ENCODE peak calls at places on chromosomes 5 and 9, in four cellular contexts. One of them, this sample, is unnamed.

GRCh38 chr5:123483446-123484077 is 28.4 kb upstream of the CSNK1G3 start:
- DNase-seq in WTC11: no peak
- DNase-seq in HepG2: no peak
- DNase-seq in K562: no peak
- DNase-seq in this sample: no peak

GRCh38 chr9:95100071-95100627 is 217.4 kb downstream of the FANCC start:
- DNase-seq in WTC11: no peak
- DNase-seq in HepG2: no peak
- DNase-seq in K562: no peak
- DNase-seq in this sample: no peak

GRCh38 chr9:111276723-111277122 is 53.3 kb downstream of the OR2K2 start:
- DNase-seq in WTC11: no peak
- DNase-seq in HepG2: no peak
- DNase-seq in K562: no peak
- DNase-seq in this sample: no peak

GRCh38 chr5:167964529-167964928 is 326.9 kb upstream of the WWC1 start:
- DNase-seq in WTC11: no peak
- DNase-seq in HepG2: no peak
- DNase-seq in K562: no peak
- DNase-seq in this sample: no peak

GRCh38 chr9:16039988-16040761 is 487.3 kb downstream of the CCDC171 start:
- DNase-seq in WTC11: peak
- DNase-seq in HepG2: peak
- DNase-seq in K562: no peak
- DNase-seq in this sample: peak

GRCh38 chr9:38682713-38683112 is 37.2 kb downstream of the FAM240B start:
- DNase-seq in WTC11: no peak
- DNase-seq in HepG2: peak
- DNase-seq in K562: peak
- DNase-seq in this sample: peak

GRCh38 chr5:16544607-16545374 is 72.0 kb downstream of the RETREG1 start:
- DNase-seq in WTC11: no peak
- DNase-seq in HepG2: no peak
- DNase-seq in K562: no peak
- DNase-seq in this sample: no peak

GRCh38 chr5:28862137-28862859 is 1823.9 kb upstream of the CDH9 start:
- DNase-seq in WTC11: no peak
- DNase-seq in HepG2: peak
- DNase-seq in K562: no peak
- DNase-seq in this sample: peak

GRCh38 chr5:114185274-114185673 is 176.6 kb upstream of the KCNN2 start:
- DNase-seq in WTC11: peak
- DNase-seq in HepG2: no peak
- DNase-seq in K562: no peak
- DNase-seq in this sample: peak

GRCh38 chr9:93297659-93298497 is 113.9 kb downstream of the WNK2 start:
- DNase-seq in WTC11: peak
- DNase-seq in HepG2: no peak
- DNase-seq in K562: no peak
- DNase-seq in this sample: no peak

GRCh38 chr9:97895695-97896332 is 26.5 kb downstream of the TRMO start:
- DNase-seq in WTC11: peak
- DNase-seq in HepG2: peak
- DNase-seq in K562: peak
- DNase-seq in this sample: peak

GRCh38 chr9:4086119-4087088 is 213.5 kb downstream of the GLIS3 start:
- DNase-seq in WTC11: no peak
- DNase-seq in HepG2: peak
- DNase-seq in K562: no peak
- DNase-seq in this sample: peak

GRCh38 chr5:178421699-178422399 is 168.3 kb downstream of the COL23A1 start:
- DNase-seq in WTC11: no peak
- DNase-seq in HepG2: no peak
- DNase-seq in K562: no peak
- DNase-seq in this sample: no peak

GRCh38 chr5:32504923-32505596 is 60.5 kb upstream of the ZFR start:
- DNase-seq in WTC11: no peak
- DNase-seq in HepG2: no peak
- DNase-seq in K562: peak
- DNase-seq in this sample: no peak

GRCh38 chr9:25716220-25716872 is 38.1 kb upstream of the TUSC1 start:
- DNase-seq in WTC11: peak
- DNase-seq in HepG2: peak
- DNase-seq in K562: no peak
- DNase-seq in this sample: peak

GRCh38 chr9:136404801-136405136 is 4.8 kb upstream of the SNAPC4 start:
- DNase-seq in WTC11: no peak
- DNase-seq in HepG2: no peak
- DNase-seq in K562: no peak
- DNase-seq in this sample: no peak

GRCh38 chr5:174410716-174411512 is 313.5 kb upstream of the MSX2 start:
- DNase-seq in WTC11: no peak
- DNase-seq in HepG2: no peak
- DNase-seq in K562: no peak
- DNase-seq in this sample: peak

GRCh38 chr5:57416246-57416996 is 66.2 kb downstream of the ACTBL2 start:
- DNase-seq in WTC11: no peak
- DNase-seq in HepG2: no peak
- DNase-seq in K562: no peak
- DNase-seq in this sample: no peak

GRCh38 chr5:131514316-131515275 is 120.4 kb downstream of the RAPGEF6 start:
- DNase-seq in WTC11: no peak
- DNase-seq in HepG2: no peak
- DNase-seq in K562: no peak
- DNase-seq in this sample: no peak
- TF ChIP-seq ESRRA in WTC11: no peak
- TF ChIP-seq ESRRA in HepG2: no peak
- TF ChIP-seq ESRRA in K562: no peak
- TF ChIP-seq ESRRA in this sample: no peak

DNA sequence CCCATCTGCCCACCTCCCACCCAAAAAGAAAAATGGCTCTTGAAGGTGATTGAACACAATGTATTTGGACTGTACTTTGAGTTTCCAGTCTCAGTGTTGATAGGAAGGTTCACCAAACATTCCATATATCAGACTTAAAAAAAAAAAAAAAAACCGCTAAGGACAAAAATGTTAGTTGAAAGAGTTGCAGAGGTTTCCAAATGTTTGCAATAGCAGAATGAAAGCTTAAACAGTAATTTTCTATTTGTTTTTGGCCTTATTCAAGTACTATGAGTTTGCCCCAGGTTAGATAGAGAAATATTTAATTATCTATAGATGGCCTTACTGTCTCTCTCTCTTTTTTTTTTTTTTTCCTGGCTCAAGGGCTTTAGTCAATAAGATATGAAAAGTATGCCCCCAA is 6.1 kb downstream of the LRRTM2 start:
- DNase-seq in WTC11: no peak
- DNase-seq in HepG2: peak
- DNase-seq in K562: no peak
- DNase-seq in this sample: no peak
- TF ChIP-seq NR3C1 in WTC11: no peak
- TF ChIP-seq NR3C1 in HepG2: no peak
- TF ChIP-seq NR3C1 in K562: no peak
- TF ChIP-seq NR3C1 in this sample: no peak

GRCh38 chr9:764105-764524 is 77.4 kb upstream of the DMRT1 start:
- DNase-seq in WTC11: peak
- DNase-seq in HepG2: peak
- DNase-seq in K562: peak
- DNase-seq in this sample: peak
- TF ChIP-seq CTCF in WTC11: peak
- TF ChIP-seq CTCF in HepG2: peak
- TF ChIP-seq CTCF in K562: peak
- TF ChIP-seq CTCF in this sample: peak

DNA sequence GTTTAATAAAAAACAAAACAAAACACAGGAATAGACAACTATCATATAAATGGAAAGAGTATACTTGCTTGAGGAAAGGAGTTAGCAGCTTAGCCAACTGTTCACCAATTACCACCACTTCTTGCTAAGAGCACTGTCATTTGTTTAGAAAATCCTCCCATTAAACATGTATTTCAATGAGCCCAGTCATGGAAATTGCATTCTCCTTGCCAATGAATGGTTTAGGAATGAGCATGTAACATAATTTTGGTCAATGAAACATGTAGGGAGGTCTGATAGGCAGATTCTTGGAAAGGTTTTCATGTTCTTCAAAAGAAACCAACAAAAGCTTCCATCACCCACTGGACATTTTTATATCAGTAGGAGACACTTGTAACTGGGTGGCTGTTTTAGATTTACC is 502.8 kb upstream of the PAPPA start:
- DNase-seq in WTC11: no peak
- DNase-seq in HepG2: no peak
- DNase-seq in K562: no peak
- DNase-seq in this sample: no peak
- TF ChIP-seq ESRRA in WTC11: no peak
- TF ChIP-seq ESRRA in HepG2: no peak
- TF ChIP-seq ESRRA in K562: no peak
- TF ChIP-seq ESRRA in this sample: no peak

DNA sequence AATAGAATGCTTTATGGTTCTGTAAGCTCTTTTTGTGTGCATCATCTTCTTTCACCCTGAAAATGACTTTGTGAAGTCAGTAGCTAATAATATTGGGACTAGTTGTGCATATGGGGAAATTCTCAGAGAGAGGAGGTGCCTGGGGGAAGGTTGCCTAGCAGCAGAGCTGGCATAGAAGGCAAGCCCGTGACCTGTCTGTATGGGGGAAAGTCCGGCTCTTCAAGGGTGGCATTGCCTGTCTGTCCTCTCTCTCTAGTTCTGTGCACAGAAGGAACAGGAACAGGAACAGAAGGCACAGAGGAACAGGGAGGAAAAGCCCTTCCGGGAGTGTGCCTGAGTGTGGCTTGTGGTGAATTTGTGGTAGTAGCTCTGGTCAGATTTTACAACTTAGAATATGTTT is 33.1 kb downstream of the SH3GL2 start:
- DNase-seq in WTC11: no peak
- DNase-seq in HepG2: no peak
- DNase-seq in K562: no peak
- DNase-seq in this sample: no peak
- TF ChIP-seq NR3C1 in WTC11: no peak
- TF ChIP-seq NR3C1 in HepG2: no peak
- TF ChIP-seq NR3C1 in K562: no peak
- TF ChIP-seq NR3C1 in this sample: no peak

GRCh38 chr5:81207009-81207408 is 26.1 kb upstream of the CKMT2 start:
- DNase-seq in WTC11: peak
- DNase-seq in HepG2: no peak
- DNase-seq in K562: peak
- DNase-seq in this sample: peak
- TF ChIP-seq CTCF in WTC11: no peak
- TF ChIP-seq CTCF in HepG2: peak
- TF ChIP-seq CTCF in K562: peak
- TF ChIP-seq CTCF in this sample: no peak

GRCh38 chr5:120394259-120394658 is 69.8 kb upstream of the PRR16 start:
- DNase-seq in WTC11: no peak
- DNase-seq in HepG2: no peak
- DNase-seq in K562: no peak
- DNase-seq in this sample: no peak

GRCh38 chr5:120396186-120396585 is 67.9 kb upstream of the PRR16 start:
- DNase-seq in WTC11: no peak
- DNase-seq in HepG2: no peak
- DNase-seq in K562: no peak
- DNase-seq in this sample: no peak
- TF ChIP-seq ESRRA in WTC11: no peak
- TF ChIP-seq ESRRA in HepG2: no peak
- TF ChIP-seq ESRRA in K562: no peak
- TF ChIP-seq ESRRA in this sample: no peak

GRCh38 chr5:2178071-2178477 is 295.3 kb upstream of the IRX4 start:
- DNase-seq in WTC11: no peak
- DNase-seq in HepG2: no peak
- DNase-seq in K562: no peak
- DNase-seq in this sample: no peak

GRCh38 chr5:2180456-2180855 is 297.7 kb upstream of the IRX4 start:
- DNase-seq in WTC11: no peak
- DNase-seq in HepG2: no peak
- DNase-seq in K562: no peak
- DNase-seq in this sample: no peak

GRCh38 chr5:2181164-2181956 is 298.6 kb upstream of the IRX4 start:
- DNase-seq in WTC11: no peak
- DNase-seq in HepG2: no peak
- DNase-seq in K562: no peak
- DNase-seq in this sample: no peak

GRCh38 chr5:2178528-2178927 is 295.8 kb upstream of the IRX4 start:
- DNase-seq in WTC11: no peak
- DNase-seq in HepG2: no peak
- DNase-seq in K562: no peak
- DNase-seq in this sample: no peak

GRCh38 chr5:2179861-2180260 is 297.1 kb upstream of the IRX4 start:
- DNase-seq in WTC11: no peak
- DNase-seq in HepG2: no peak
- DNase-seq in K562: no peak
- DNase-seq in this sample: no peak
- TF ChIP-seq NR3C1 in WTC11: no peak
- TF ChIP-seq NR3C1 in HepG2: no peak
- TF ChIP-seq NR3C1 in K562: no peak
- TF ChIP-seq NR3C1 in this sample: no peak

GRCh38 chr9:135216236-135216635 is 128.8 kb downstream of the OLFM1 start:
- DNase-seq in WTC11: peak
- DNase-seq in HepG2: no peak
- DNase-seq in K562: no peak
- DNase-seq in this sample: no peak
- TF ChIP-seq CTCF in WTC11: no peak
- TF ChIP-seq CTCF in HepG2: no peak
- TF ChIP-seq CTCF in K562: no peak
- TF ChIP-seq CTCF in this sample: no peak

This sample was measured in A549.